ENCODE peak calls at places on chromosomes 2 and 18, in nine cellular contexts. One of them, this sample, is unnamed.
A peak's percentile ranks its signal among the peaks of the same experiment; 100 is the strongest.

GRCh38 chr2:146312899-146313298 is 1531.9 kb upstream of the ACVR2A start:
- DNase-seq in right lobe of liver: no peak
- DNase-seq in small intestine: peak; percentile 4
- DNase-seq in breast epithelium: no peak
- DNase-seq in prostate gland: no peak
- DNase-seq in CD4-positive, CD25-positive, alpha-beta regulatory T cell: no peak
- DNase-seq in naive thymus-derived CD4-positive, alpha-beta T cell: no peak
- DNase-seq in GM23338: peak; percentile 1
- DNase-seq in iPS DF 6.9: no peak
- DNase-seq in this sample: no peak

GRCh38 chr2:95027369-95027720 is 1.8 kb downstream of the MAL start:
- DNase-seq in right lobe of liver: no peak
- DNase-seq in small intestine: no peak
- DNase-seq in breast epithelium: no peak
- DNase-seq in prostate gland: no peak
- DNase-seq in CD4-positive, CD25-positive, alpha-beta regulatory T cell: no peak
- DNase-seq in naive thymus-derived CD4-positive, alpha-beta T cell: no peak
- DNase-seq in GM23338: no peak
- DNase-seq in iPS DF 6.9: no peak
- DNase-seq in this sample: no peak

GRCh38 chr2:98807221-98807620 is 76.3 kb upstream of the MGAT4A start:
- DNase-seq in right lobe of liver: no peak
- DNase-seq in small intestine: no peak
- DNase-seq in breast epithelium: no peak
- DNase-seq in prostate gland: no peak
- DNase-seq in CD4-positive, CD25-positive, alpha-beta regulatory T cell: peak; percentile 55
- DNase-seq in naive thymus-derived CD4-positive, alpha-beta T cell: peak; percentile 8
- DNase-seq in GM23338: no peak
- DNase-seq in iPS DF 6.9: no peak
- DNase-seq in this sample: no peak

GRCh38 chr18:23337599-23338444 is 115.3 kb upstream of the RIOK3 start:
- DNase-seq in right lobe of liver: no peak
- DNase-seq in small intestine: no peak
- DNase-seq in breast epithelium: no peak
- DNase-seq in prostate gland: no peak
- DNase-seq in CD4-positive, CD25-positive, alpha-beta regulatory T cell: no peak
- DNase-seq in naive thymus-derived CD4-positive, alpha-beta T cell: no peak
- DNase-seq in GM23338: peak; percentile 75
- DNase-seq in iPS DF 6.9: no peak
- DNase-seq in this sample: no peak

GRCh38 chr2:160471950-160472349 is 21.7 kb downstream of the RBMS1 start:
- DNase-seq in right lobe of liver: no peak
- DNase-seq in small intestine: no peak
- DNase-seq in breast epithelium: no peak
- DNase-seq in prostate gland: no peak
- DNase-seq in CD4-positive, CD25-positive, alpha-beta regulatory T cell: peak; percentile 52
- DNase-seq in naive thymus-derived CD4-positive, alpha-beta T cell: no peak
- DNase-seq in GM23338: no peak
- DNase-seq in iPS DF 6.9: no peak
- DNase-seq in this sample: no peak

GRCh38 chr2:47043142-47043890 is 111.8 kb downstream of the STPG4 start:
- DNase-seq in right lobe of liver: no peak
- DNase-seq in small intestine: no peak
- DNase-seq in breast epithelium: peak; percentile 84
- DNase-seq in prostate gland: no peak
- DNase-seq in CD4-positive, CD25-positive, alpha-beta regulatory T cell: no peak
- DNase-seq in naive thymus-derived CD4-positive, alpha-beta T cell: no peak
- DNase-seq in GM23338: peak; percentile 27
- DNase-seq in iPS DF 6.9: no peak
- DNase-seq in this sample: no peak

GRCh38 chr2:171515672-171516298 is 6.5 kb upstream of the CYBRD1 start:
- DNase-seq in right lobe of liver: no peak
- DNase-seq in small intestine: no peak
- DNase-seq in breast epithelium: no peak
- DNase-seq in prostate gland: no peak
- DNase-seq in CD4-positive, CD25-positive, alpha-beta regulatory T cell: no peak
- DNase-seq in naive thymus-derived CD4-positive, alpha-beta T cell: no peak
- DNase-seq in GM23338: no peak
- DNase-seq in iPS DF 6.9: no peak
- DNase-seq in this sample: no peak

GRCh38 chr2:118696786-118697465 is 150.5 kb downstream of the EN1 start:
- DNase-seq in right lobe of liver: no peak
- DNase-seq in small intestine: no peak
- DNase-seq in breast epithelium: no peak
- DNase-seq in prostate gland: no peak
- DNase-seq in CD4-positive, CD25-positive, alpha-beta regulatory T cell: no peak
- DNase-seq in naive thymus-derived CD4-positive, alpha-beta T cell: no peak
- DNase-seq in GM23338: no peak
- DNase-seq in iPS DF 6.9: no peak
- DNase-seq in this sample: no peak

GRCh38 chr2:195732569-195732968 is 75.5 kb downstream of the SLC39A10 start:
- DNase-seq in right lobe of liver: no peak
- DNase-seq in small intestine: no peak
- DNase-seq in breast epithelium: no peak
- DNase-seq in prostate gland: no peak
- DNase-seq in CD4-positive, CD25-positive, alpha-beta regulatory T cell: no peak
- DNase-seq in naive thymus-derived CD4-positive, alpha-beta T cell: no peak
- DNase-seq in GM23338: no peak
- DNase-seq in iPS DF 6.9: no peak
- DNase-seq in this sample: no peak

GRCh38 chr2:162025121-162025911 is 48.7 kb downstream of the DPP4 start:
- DNase-seq in right lobe of liver: no peak
- DNase-seq in small intestine: no peak
- DNase-seq in breast epithelium: no peak
- DNase-seq in prostate gland: no peak
- DNase-seq in CD4-positive, CD25-positive, alpha-beta regulatory T cell: no peak
- DNase-seq in naive thymus-derived CD4-positive, alpha-beta T cell: no peak
- DNase-seq in GM23338: no peak
- DNase-seq in iPS DF 6.9: no peak
- DNase-seq in this sample: no peak

GRCh38 chr2:237935740-237936452 is 30.9 kb upstream of the UBE2F start:
- DNase-seq in right lobe of liver: no peak
- DNase-seq in small intestine: peak; percentile 30
- DNase-seq in breast epithelium: no peak
- DNase-seq in prostate gland: no peak
- DNase-seq in CD4-positive, CD25-positive, alpha-beta regulatory T cell: no peak
- DNase-seq in naive thymus-derived CD4-positive, alpha-beta T cell: no peak
- DNase-seq in GM23338: no peak
- DNase-seq in iPS DF 6.9: no peak
- DNase-seq in this sample: no peak

GRCh38 chr2:170432823-170433222 is 254.9 kb downstream of the MYO3B start:
- DNase-seq in right lobe of liver: no peak
- DNase-seq in small intestine: no peak
- DNase-seq in breast epithelium: no peak
- DNase-seq in prostate gland: no peak
- DNase-seq in CD4-positive, CD25-positive, alpha-beta regulatory T cell: no peak
- DNase-seq in naive thymus-derived CD4-positive, alpha-beta T cell: no peak
- DNase-seq in GM23338: no peak
- DNase-seq in iPS DF 6.9: no peak
- DNase-seq in this sample: no peak

GRCh38 chr2:204260162-204260877 is 285.0 kb upstream of the PARD3B start:
- DNase-seq in right lobe of liver: no peak
- DNase-seq in small intestine: peak; percentile 44
- DNase-seq in breast epithelium: peak; percentile 29
- DNase-seq in prostate gland: peak; percentile 26
- DNase-seq in CD4-positive, CD25-positive, alpha-beta regulatory T cell: peak; percentile 39
- DNase-seq in naive thymus-derived CD4-positive, alpha-beta T cell: no peak
- DNase-seq in GM23338: peak; percentile 96
- DNase-seq in iPS DF 6.9: peak; percentile 70
- DNase-seq in this sample: peak; percentile 30

GRCh38 chr2:1591978-1592907 is 152.1 kb downstream of the PXDN start:
- DNase-seq in right lobe of liver: peak; percentile 70
- DNase-seq in small intestine: no peak
- DNase-seq in breast epithelium: no peak
- DNase-seq in prostate gland: peak; percentile 82
- DNase-seq in CD4-positive, CD25-positive, alpha-beta regulatory T cell: no peak
- DNase-seq in naive thymus-derived CD4-positive, alpha-beta T cell: no peak
- DNase-seq in GM23338: peak; percentile 93
- DNase-seq in iPS DF 6.9: peak; percentile 68
- DNase-seq in this sample: no peak

GRCh38 chr2:70005752-70006446 is 44.5 kb upstream of the ASPRV1 start:
- DNase-seq in right lobe of liver: no peak
- DNase-seq in small intestine: no peak
- DNase-seq in breast epithelium: no peak
- DNase-seq in prostate gland: no peak
- DNase-seq in CD4-positive, CD25-positive, alpha-beta regulatory T cell: no peak
- DNase-seq in naive thymus-derived CD4-positive, alpha-beta T cell: no peak
- DNase-seq in GM23338: peak; percentile 66
- DNase-seq in iPS DF 6.9: no peak
- DNase-seq in this sample: no peak

GRCh38 chr18:76610933-76611749 is 116.1 kb upstream of the ZNF516 start:
- DNase-seq in right lobe of liver: no peak
- DNase-seq in small intestine: no peak
- DNase-seq in breast epithelium: no peak
- DNase-seq in prostate gland: peak; percentile 48
- DNase-seq in CD4-positive, CD25-positive, alpha-beta regulatory T cell: no peak
- DNase-seq in naive thymus-derived CD4-positive, alpha-beta T cell: no peak
- DNase-seq in GM23338: peak; percentile 25
- DNase-seq in iPS DF 6.9: no peak
- DNase-seq in this sample: no peak

GRCh38 chr2:67399144-67399543 is 2.0 kb downstream of the ETAA1 start:
- DNase-seq in right lobe of liver: no peak
- DNase-seq in small intestine: peak; percentile 2
- DNase-seq in breast epithelium: no peak
- DNase-seq in prostate gland: no peak
- DNase-seq in CD4-positive, CD25-positive, alpha-beta regulatory T cell: no peak
- DNase-seq in naive thymus-derived CD4-positive, alpha-beta T cell: no peak
- DNase-seq in GM23338: no peak
- DNase-seq in iPS DF 6.9: no peak
- DNase-seq in this sample: no peak

GRCh38 chr2:42421601-42422252 is 60.7 kb upstream of the COX7A2L start:
- DNase-seq in right lobe of liver: no peak
- DNase-seq in small intestine: no peak
- DNase-seq in breast epithelium: no peak
- DNase-seq in prostate gland: no peak
- DNase-seq in CD4-positive, CD25-positive, alpha-beta regulatory T cell: no peak
- DNase-seq in naive thymus-derived CD4-positive, alpha-beta T cell: no peak
- DNase-seq in GM23338: no peak
- DNase-seq in iPS DF 6.9: no peak
- DNase-seq in this sample: no peak

GRCh38 chr2:70509565-70509964 is 44.1 kb downstream of the TGFA start:
- DNase-seq in right lobe of liver: no peak
- DNase-seq in small intestine: peak; percentile 70
- DNase-seq in breast epithelium: no peak
- DNase-seq in prostate gland: no peak
- DNase-seq in CD4-positive, CD25-positive, alpha-beta regulatory T cell: no peak
- DNase-seq in naive thymus-derived CD4-positive, alpha-beta T cell: no peak
- DNase-seq in GM23338: no peak
- DNase-seq in iPS DF 6.9: no peak
- DNase-seq in this sample: no peak

GRCh38 chr2:105876191-105876590 is 131.5 kb downstream of the NCK2 start:
- DNase-seq in right lobe of liver: no peak
- DNase-seq in small intestine: no peak
- DNase-seq in breast epithelium: no peak
- DNase-seq in prostate gland: no peak
- DNase-seq in CD4-positive, CD25-positive, alpha-beta regulatory T cell: no peak
- DNase-seq in naive thymus-derived CD4-positive, alpha-beta T cell: no peak
- DNase-seq in GM23338: no peak
- DNase-seq in iPS DF 6.9: no peak
- DNase-seq in this sample: no peak

DNA sequence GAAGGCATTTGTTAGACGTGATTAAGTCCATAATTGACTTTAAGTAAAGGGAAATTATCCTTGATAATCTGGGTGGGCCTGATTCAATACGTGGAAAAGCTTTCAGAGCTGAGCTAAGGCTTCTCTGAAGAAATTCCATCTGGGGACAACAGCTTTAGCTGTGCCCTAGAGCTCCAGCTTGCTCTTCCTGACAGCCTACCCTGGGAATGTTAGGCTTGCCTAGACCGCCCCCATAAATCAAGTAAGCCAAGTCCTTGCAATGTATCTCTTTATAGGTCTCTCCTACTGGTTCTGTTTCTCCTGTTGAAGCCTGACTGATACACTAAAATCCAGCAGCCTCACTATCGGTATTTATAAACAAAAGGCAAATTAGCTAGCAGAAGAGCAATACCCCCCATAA is 160.0 kb downstream of the STK39 start:
- DNase-seq in right lobe of liver: no peak
- DNase-seq in small intestine: no peak
- DNase-seq in breast epithelium: no peak
- DNase-seq in prostate gland: peak; percentile 15
- DNase-seq in CD4-positive, CD25-positive, alpha-beta regulatory T cell: no peak
- DNase-seq in naive thymus-derived CD4-positive, alpha-beta T cell: no peak
- DNase-seq in GM23338: no peak
- DNase-seq in iPS DF 6.9: no peak
- DNase-seq in this sample: no peak
- H3K27ac ChIP-seq in right lobe of liver: no peak overlapping the region
- H3K27ac ChIP-seq in small intestine: no peak overlapping the region
- H3K27ac ChIP-seq in breast epithelium: peak overlapping the region; percentile 76
- H3K27ac ChIP-seq in prostate gland: peak overlapping the region; percentile 81
- H3K27ac ChIP-seq in CD4-positive, CD25-positive, alpha-beta regulatory T cell: no peak overlapping the region
- H3K27ac ChIP-seq in naive thymus-derived CD4-positive, alpha-beta T cell: no peak overlapping the region
- H3K27ac ChIP-seq in GM23338: no peak overlapping the region
- H3K27ac ChIP-seq in iPS DF 6.9: no peak overlapping the region
- H3K27ac ChIP-seq in this sample: no peak overlapping the region

GRCh38 chr2:44769349-44770005 is 172.0 kb upstream of the SIX3 start:
- DNase-seq in right lobe of liver: no peak
- DNase-seq in small intestine: no peak
- DNase-seq in breast epithelium: no peak
- DNase-seq in prostate gland: no peak
- DNase-seq in CD4-positive, CD25-positive, alpha-beta regulatory T cell: no peak
- DNase-seq in naive thymus-derived CD4-positive, alpha-beta T cell: no peak
- DNase-seq in GM23338: no peak
- DNase-seq in iPS DF 6.9: no peak
- DNase-seq in this sample: no peak
- H3K27me3 ChIP-seq in right lobe of liver: no peaks in the 10 kb centered on the region
- H3K27me3 ChIP-seq in small intestine: peaks cover 5% of the 10 kb centered on the region
- H3K27me3 ChIP-seq in breast epithelium: no peaks in the 10 kb centered on the region
- H3K27me3 ChIP-seq in prostate gland: no peaks in the 10 kb centered on the region
- H3K27me3 ChIP-seq in CD4-positive, CD25-positive, alpha-beta regulatory T cell: no peaks in the 10 kb centered on the region
- H3K27me3 ChIP-seq in naive thymus-derived CD4-positive, alpha-beta T cell: no peaks in the 10 kb centered on the region
- H3K27me3 ChIP-seq in GM23338: peaks cover 39% of the 10 kb centered on the region
- H3K27me3 ChIP-seq in iPS DF 6.9: no peaks in the 10 kb centered on the region
- H3K27me3 ChIP-seq in this sample: peaks cover 19% of the 10 kb centered on the region

DNA sequence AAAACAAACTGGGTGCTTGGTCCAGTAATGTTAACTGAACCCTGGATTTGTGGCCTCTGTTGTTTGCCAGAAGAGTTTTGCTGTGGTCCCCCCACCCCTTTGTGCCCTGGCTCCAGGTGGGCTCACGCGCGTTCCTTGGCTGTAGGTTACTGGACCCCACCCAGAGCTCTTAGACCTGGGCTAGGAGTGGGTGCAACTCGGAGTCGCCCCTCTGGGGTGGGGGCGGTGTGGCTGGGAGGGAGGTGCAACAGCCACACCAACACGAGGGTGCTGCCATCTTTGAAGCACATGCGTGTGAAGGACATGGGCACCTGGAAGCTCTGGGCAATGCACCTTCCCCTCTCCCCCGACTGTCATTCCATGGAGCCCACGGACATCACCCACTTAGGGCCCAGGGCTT is 92.7 kb downstream of the USP40 start:
- DNase-seq in right lobe of liver: no peak
- DNase-seq in small intestine: no peak
- DNase-seq in breast epithelium: no peak
- DNase-seq in prostate gland: no peak
- DNase-seq in CD4-positive, CD25-positive, alpha-beta regulatory T cell: no peak
- DNase-seq in naive thymus-derived CD4-positive, alpha-beta T cell: no peak
- DNase-seq in GM23338: no peak
- DNase-seq in iPS DF 6.9: no peak
- DNase-seq in this sample: no peak
- H3K27ac ChIP-seq in right lobe of liver: no peak overlapping the region
- H3K27ac ChIP-seq in small intestine: no peak overlapping the region
- H3K27ac ChIP-seq in breast epithelium: no peak overlapping the region
- H3K27ac ChIP-seq in prostate gland: peak overlapping the region; percentile 15
- H3K27ac ChIP-seq in CD4-positive, CD25-positive, alpha-beta regulatory T cell: no peak overlapping the region
- H3K27ac ChIP-seq in naive thymus-derived CD4-positive, alpha-beta T cell: no peak overlapping the region
- H3K27ac ChIP-seq in GM23338: no peak overlapping the region
- H3K27ac ChIP-seq in iPS DF 6.9: no peak overlapping the region
- H3K27ac ChIP-seq in this sample: no peak overlapping the region

GRCh38 chr2:168692132-168692762 is 110.2 kb upstream of the NOSTRIN start:
- DNase-seq in right lobe of liver: no peak
- DNase-seq in small intestine: no peak
- DNase-seq in breast epithelium: no peak
- DNase-seq in prostate gland: no peak
- DNase-seq in CD4-positive, CD25-positive, alpha-beta regulatory T cell: peak; percentile 11
- DNase-seq in naive thymus-derived CD4-positive, alpha-beta T cell: no peak
- DNase-seq in GM23338: no peak
- DNase-seq in iPS DF 6.9: no peak
- DNase-seq in this sample: no peak
- H3K27me3 ChIP-seq in right lobe of liver: no peaks in the 10 kb centered on the region
- H3K27me3 ChIP-seq in small intestine: no peaks in the 10 kb centered on the region
- H3K27me3 ChIP-seq in breast epithelium: no peaks in the 10 kb centered on the region
- H3K27me3 ChIP-seq in prostate gland: no peaks in the 10 kb centered on the region
- H3K27me3 ChIP-seq in CD4-positive, CD25-positive, alpha-beta regulatory T cell: no peaks in the 10 kb centered on the region
- H3K27me3 ChIP-seq in naive thymus-derived CD4-positive, alpha-beta T cell: no peaks in the 10 kb centered on the region
- H3K27me3 ChIP-seq in GM23338: no peaks in the 10 kb centered on the region
- H3K27me3 ChIP-seq in iPS DF 6.9: no peaks in the 10 kb centered on the region
- H3K27me3 ChIP-seq in this sample: no peaks in the 10 kb centered on the region